ENCODE peak calls at places on chromosomes 6 and 20, in seven cellular contexts. One of them, this sample, is unnamed.
A peak's percentile ranks its signal among the peaks of the same experiment; 100 is the strongest.

GRCh38 chr6:47419621-47420020 is 58.0 kb upstream of the CD2AP start:
- DNase-seq in HepG2: peak; percentile 29
- DNase-seq in HCT116: no peak
- DNase-seq in K562: no peak
- DNase-seq in Panc1: no peak
- DNase-seq in GM12878: no peak
- DNase-seq in H1: no peak
- DNase-seq in this sample: no peak

GRCh38 chr20:44309763-44310663 is 989 bp downstream of the FITM2 start:
- DNase-seq in HepG2: no peak
- DNase-seq in K562: peak; percentile 68
- DNase-seq in GM12878: no peak
- DNase-seq in HCT116: no peak
- DNase-seq in H1: no peak
- DNase-seq in Panc1: no peak
- DNase-seq in this sample: no peak

GRCh38 chr6:34465551-34466241 is at the start of gene PACSIN1:
- DNase-seq in Panc1: no peak
- DNase-seq in H1: peak; percentile 77
- DNase-seq in GM12878: no peak
- DNase-seq in K562: peak; percentile 84
- DNase-seq in HepG2: no peak
- DNase-seq in HCT116: no peak
- DNase-seq in this sample: peak; percentile 77

GRCh38 chr20:56414842-56415765 is 3.0 kb downstream of the CASS4 start:
- DNase-seq in Panc1: no peak
- DNase-seq in GM12878: no peak
- DNase-seq in HepG2: no peak
- DNase-seq in HCT116: no peak
- DNase-seq in H1: no peak
- DNase-seq in K562: peak; percentile 91
- DNase-seq in this sample: no peak

GRCh38 chr6:70103798-70104197 is 199.1 kb downstream of the COL9A1 start:
- DNase-seq in H1: no peak
- DNase-seq in HCT116: peak; percentile 3
- DNase-seq in HepG2: no peak
- DNase-seq in K562: peak; percentile 23
- DNase-seq in GM12878: no peak
- DNase-seq in Panc1: no peak
- DNase-seq in this sample: no peak

GRCh38 chr6:85417336-85417735 is 32.5 kb upstream of the NT5E start:
- DNase-seq in H1: no peak
- DNase-seq in K562: no peak
- DNase-seq in GM12878: no peak
- DNase-seq in Panc1: no peak
- DNase-seq in HepG2: no peak
- DNase-seq in HCT116: no peak
- DNase-seq in this sample: no peak

GRCh38 chr6:106159531-106159940 is 73.4 kb downstream of the PRDM1 start:
- DNase-seq in Panc1: no peak
- DNase-seq in K562: no peak
- DNase-seq in HCT116: peak; percentile 18
- DNase-seq in H1: no peak
- DNase-seq in GM12878: no peak
- DNase-seq in HepG2: no peak
- DNase-seq in this sample: no peak

GRCh38 chr6:12051861-12052368 is 39.8 kb downstream of the HIVEP1 start:
- DNase-seq in H1: no peak
- DNase-seq in K562: no peak
- DNase-seq in HepG2: no peak
- DNase-seq in GM12878: peak; percentile 92
- DNase-seq in HCT116: no peak
- DNase-seq in Panc1: no peak
- DNase-seq in this sample: no peak

GRCh38 chr20:24694157-24694726 is 224.8 kb downstream of the SYNDIG1 start:
- DNase-seq in H1: peak; percentile 27
- DNase-seq in HepG2: no peak
- DNase-seq in K562: no peak
- DNase-seq in Panc1: no peak
- DNase-seq in GM12878: no peak
- DNase-seq in HCT116: no peak
- DNase-seq in this sample: peak; percentile 6

GRCh38 chr6:146153040-146153758 is 124.3 kb downstream of the GRM1 start:
- DNase-seq in GM12878: peak; percentile 13
- DNase-seq in HepG2: no peak
- DNase-seq in K562: no peak
- DNase-seq in HCT116: no peak
- DNase-seq in Panc1: no peak
- DNase-seq in H1: no peak
- DNase-seq in this sample: no peak

GRCh38 chr6:101226677-101227135 is 166.8 kb upstream of the GRIK2 start:
- DNase-seq in H1: peak; percentile 86
- DNase-seq in GM12878: no peak
- DNase-seq in Panc1: no peak
- DNase-seq in K562: peak; percentile 3
- DNase-seq in HCT116: peak; percentile 32
- DNase-seq in HepG2: peak; percentile 20
- DNase-seq in this sample: no peak

GRCh38 chr6:43714311-43715055 is 26.9 kb upstream of the MRPS18A start:
- DNase-seq in H1: no peak
- DNase-seq in HCT116: no peak
- DNase-seq in GM12878: no peak
- DNase-seq in K562: peak; percentile 77
- DNase-seq in HepG2: peak; percentile 54
- DNase-seq in Panc1: no peak
- DNase-seq in this sample: peak; percentile 81

GRCh38 chr20:24643731-24644130 is 174.3 kb downstream of the SYNDIG1 start:
- DNase-seq in K562: no peak
- DNase-seq in HepG2: no peak
- DNase-seq in Panc1: no peak
- DNase-seq in HCT116: no peak
- DNase-seq in H1: no peak
- DNase-seq in GM12878: no peak
- DNase-seq in this sample: no peak

DNA sequence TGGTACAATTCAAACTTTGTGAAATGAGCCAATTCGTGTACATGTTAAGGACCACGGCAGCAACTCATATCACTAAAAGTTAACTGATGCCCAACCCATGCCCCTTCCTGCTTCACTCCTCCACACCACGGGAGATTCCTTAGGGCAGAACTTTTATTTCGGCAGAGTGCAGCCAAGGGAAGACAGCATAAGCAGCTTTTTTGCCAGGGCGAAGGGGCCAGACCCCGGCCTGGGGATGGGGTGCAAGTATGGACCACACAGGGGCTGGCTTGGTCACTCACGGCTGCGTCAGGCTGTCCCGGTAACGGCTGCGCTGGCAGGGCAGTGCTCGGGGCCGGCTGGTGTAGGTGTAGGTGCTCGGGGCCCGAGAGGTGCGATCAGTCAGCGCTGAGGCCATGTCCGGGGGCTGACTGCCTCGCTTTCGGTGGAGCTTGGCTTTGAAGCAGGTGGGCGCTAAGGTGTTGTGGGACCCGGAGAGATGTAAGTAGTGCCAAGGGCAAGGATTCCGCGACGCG is 791 bp downstream of the RSPH3 start:
- DNase-seq in K562: no peak
- DNase-seq in GM12878: no peak
- DNase-seq in HepG2: no peak
- DNase-seq in Panc1: no peak
- DNase-seq in HCT116: no peak
- DNase-seq in H1: no peak
- DNase-seq in this sample: no peak
- TF ChIP-seq SIN3A in K562: no peak
- TF ChIP-seq SIN3A in GM12878: no peak
- TF ChIP-seq SIN3A in HepG2: no peak
- TF ChIP-seq SIN3A in Panc1: no peak
- TF ChIP-seq SIN3A in HCT116: no peak
- TF ChIP-seq SIN3A in H1: no peak
- TF ChIP-seq SIN3A in this sample: no peak

GRCh38 chr6:18339599-18339998 is 47.6 kb upstream of the RNF144B start:
- DNase-seq in HCT116: no peak
- DNase-seq in GM12878: no peak
- DNase-seq in Panc1: no peak
- DNase-seq in H1: no peak
- DNase-seq in HepG2: no peak
- DNase-seq in K562: no peak
- DNase-seq in this sample: no peak

GRCh38 chr6:18342223-18342622 is 44.9 kb upstream of the RNF144B start:
- DNase-seq in GM12878: no peak
- DNase-seq in HCT116: no peak
- DNase-seq in K562: no peak
- DNase-seq in H1: no peak
- DNase-seq in HepG2: no peak
- DNase-seq in Panc1: no peak
- DNase-seq in this sample: no peak

GRCh38 chr6:18349350-18349749 is 37.8 kb upstream of the RNF144B start:
- DNase-seq in Panc1: no peak
- DNase-seq in K562: no peak
- DNase-seq in HepG2: no peak
- DNase-seq in HCT116: no peak
- DNase-seq in H1: no peak
- DNase-seq in GM12878: no peak
- DNase-seq in this sample: no peak

GRCh38 chr6:18340781-18341551 is 46.2 kb upstream of the RNF144B start:
- DNase-seq in HCT116: no peak
- DNase-seq in H1: no peak
- DNase-seq in K562: no peak
- DNase-seq in Panc1: no peak
- DNase-seq in HepG2: no peak
- DNase-seq in GM12878: no peak
- DNase-seq in this sample: no peak

GRCh38 chr6:18343741-18344140 is 43.4 kb upstream of the RNF144B start:
- DNase-seq in H1: no peak
- DNase-seq in K562: no peak
- DNase-seq in GM12878: no peak
- DNase-seq in HepG2: no peak
- DNase-seq in HCT116: no peak
- DNase-seq in Panc1: no peak
- DNase-seq in this sample: no peak
- TF ChIP-seq SIN3A in H1: no peak
- TF ChIP-seq SIN3A in K562: no peak
- TF ChIP-seq SIN3A in GM12878: no peak
- TF ChIP-seq SIN3A in HepG2: no peak
- TF ChIP-seq SIN3A in HCT116: no peak
- TF ChIP-seq SIN3A in Panc1: no peak
- TF ChIP-seq SIN3A in this sample: no peak

DNA sequence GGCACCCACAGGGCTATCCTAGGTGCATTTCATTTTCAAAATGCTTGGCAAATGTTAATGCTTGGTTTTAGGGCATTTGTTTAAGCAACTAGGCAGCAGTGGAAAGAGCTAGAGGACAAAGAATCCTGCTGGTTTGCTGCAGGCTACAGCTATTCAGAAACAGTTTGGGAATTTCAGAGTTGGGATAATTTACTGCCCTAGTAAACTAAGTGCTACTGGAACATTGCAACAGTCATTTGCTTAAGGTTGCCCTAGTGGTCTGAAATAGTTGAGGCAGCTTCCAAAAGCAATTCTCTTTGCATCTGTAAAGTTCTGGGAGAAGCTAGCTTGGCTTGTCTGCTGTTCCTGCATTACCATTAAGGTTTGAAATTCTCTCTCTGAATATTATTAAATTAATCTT is 312.7 kb downstream of the LAMA2 start:
- DNase-seq in HepG2: no peak
- DNase-seq in Panc1: no peak
- DNase-seq in K562: no peak
- DNase-seq in HCT116: no peak
- DNase-seq in GM12878: no peak
- DNase-seq in H1: no peak
- DNase-seq in this sample: no peak
- TF ChIP-seq SIN3A in HepG2: no peak
- TF ChIP-seq SIN3A in Panc1: no peak
- TF ChIP-seq SIN3A in K562: no peak
- TF ChIP-seq SIN3A in HCT116: no peak
- TF ChIP-seq SIN3A in GM12878: no peak
- TF ChIP-seq SIN3A in H1: no peak
- TF ChIP-seq SIN3A in this sample: no peak

GRCh38 chr6:170393807-170394399 is 87.3 kb downstream of the FAM120B start:
- DNase-seq in HepG2: no peak
- DNase-seq in GM12878: no peak
- DNase-seq in K562: no peak
- DNase-seq in HCT116: no peak
- DNase-seq in H1: no peak
- DNase-seq in Panc1: no peak
- DNase-seq in this sample: no peak

GRCh38 chr6:170383466-170384075 is 77.0 kb downstream of the FAM120B start:
- DNase-seq in Panc1: no peak
- DNase-seq in GM12878: no peak
- DNase-seq in HCT116: no peak
- DNase-seq in H1: no peak
- DNase-seq in HepG2: no peak
- DNase-seq in K562: no peak
- DNase-seq in this sample: no peak

GRCh38 chr6:170393033-170393432 is 86.5 kb downstream of the FAM120B start:
- DNase-seq in HepG2: no peak
- DNase-seq in H1: no peak
- DNase-seq in K562: no peak
- DNase-seq in Panc1: no peak
- DNase-seq in HCT116: no peak
- DNase-seq in GM12878: no peak
- DNase-seq in this sample: no peak

GRCh38 chr6:170385506-170385905 is 78.9 kb downstream of the FAM120B start:
- DNase-seq in HepG2: no peak
- DNase-seq in GM12878: no peak
- DNase-seq in HCT116: no peak
- DNase-seq in K562: no peak
- DNase-seq in H1: no peak
- DNase-seq in Panc1: no peak
- DNase-seq in this sample: no peak

GRCh38 chr6:170388113-170388512 is 81.6 kb downstream of the FAM120B start:
- DNase-seq in H1: no peak
- DNase-seq in HCT116: no peak
- DNase-seq in Panc1: no peak
- DNase-seq in GM12878: no peak
- DNase-seq in K562: no peak
- DNase-seq in HepG2: no peak
- DNase-seq in this sample: peak; percentile 66
- TF ChIP-seq SIN3A in H1: no peak
- TF ChIP-seq SIN3A in HCT116: no peak
- TF ChIP-seq SIN3A in Panc1: no peak
- TF ChIP-seq SIN3A in GM12878: no peak
- TF ChIP-seq SIN3A in K562: no peak
- TF ChIP-seq SIN3A in HepG2: no peak
- TF ChIP-seq SIN3A in this sample: no peak

DNA sequence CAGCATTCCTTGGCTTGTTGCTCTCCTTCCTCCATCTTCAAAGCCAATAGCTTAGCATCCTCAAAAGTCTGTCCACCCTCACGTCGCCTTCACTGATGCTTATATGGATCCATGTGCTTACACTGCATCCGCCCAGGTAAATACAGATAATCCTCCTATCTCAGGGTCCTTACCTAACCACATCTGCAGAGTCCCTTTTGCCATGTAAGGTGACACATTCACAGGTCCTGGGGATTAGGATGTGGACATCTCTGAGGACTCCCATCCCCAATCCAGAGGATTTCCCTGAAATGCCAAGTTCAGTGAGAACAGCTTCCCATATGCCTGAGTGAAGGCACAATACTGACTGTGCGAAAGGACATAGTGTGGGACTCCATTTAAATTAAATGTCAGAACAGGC is 25.4 kb downstream of the FKBP1A start:
- DNase-seq in Panc1: no peak
- DNase-seq in HCT116: no peak
- DNase-seq in HepG2: no peak
- DNase-seq in GM12878: no peak
- DNase-seq in K562: no peak
- DNase-seq in H1: no peak
- DNase-seq in this sample: no peak
- TF ChIP-seq SIN3A in Panc1: no peak
- TF ChIP-seq SIN3A in HCT116: no peak
- TF ChIP-seq SIN3A in HepG2: no peak
- TF ChIP-seq SIN3A in GM12878: no peak
- TF ChIP-seq SIN3A in K562: no peak
- TF ChIP-seq SIN3A in H1: no peak
- TF ChIP-seq SIN3A in this sample: no peak